ENCODE peak calls at places on chromosomes 13 and 19, in four cellular contexts. D is neural progenitor cell, V is astrocyte, U is PC-9. P is an unnamed sample.

GRCh38 chr19:13284929-13285928 is 135.0 kb downstream of the IER2 start:
- DNase-seq in D (no peak), V (no peak), U (no peak), P (no peak)

GRCh38 chr19:54179921-54180452 is 7.0 kb upstream of the TMC4 start:
- DNase-seq in V (peak; percentile 48), U (peak; percentile 65), D (peak; percentile 95), P (peak; percentile 78)

GRCh38 chr19:51158474-51159129 is 16.5 kb downstream of the SIGLEC7 start:
- DNase-seq in U (no peak), V (no peak), D (peak; percentile 69), P (peak; percentile 47)

GRCh38 chr13:71028884-71029283 is 838.1 kb downstream of the DACH1 start:
- DNase-seq in V (no peak), D (no peak), U (no peak), P (no peak)

GRCh38 chr13:107886118-107886517 is 329.2 kb downstream of the LIG4 start:
- DNase-seq in U (no peak), V (no peak), D (no peak), P (no peak)

GRCh38 chr19:2084993-2085720 is 11.0 kb downstream of the MOB3A start:
- DNase-seq in V (peak; percentile 27), U (no peak), D (no peak), P (no peak)

GRCh38 chr13:64488731-64489130 is 2741.4 kb downstream of the PCDH9 start:
- DNase-seq in D (no peak), V (peak; percentile 58), U (no peak), P (no peak)

GRCh38 chr13:29362849-29363604 is 232.5 kb downstream of the SLC7A1 start:
- DNase-seq in U (no peak), D (peak; percentile 78), V (peak; percentile 10), P (peak; percentile 82)

GRCh38 chr13:33207616-33207964 is 78.0 kb downstream of the STARD13 start:
- DNase-seq in D (no peak), V (peak; percentile 78), U (no peak), P (peak; percentile 52)

GRCh38 chr13:23330356-23330755 is 103.1 kb downstream of the SACS start:
- DNase-seq in D (no peak), V (peak; percentile 5), U (no peak), P (no peak)

GRCh38 chr19:39563408-39563807 is 23.4 kb upstream of the EID2 start:
- DNase-seq in D (no peak), U (peak; percentile 68), V (peak; percentile 55), P (no peak)

GRCh38 chr19:54606230-54606629 is 12.8 kb downstream of the LILRA1 start:
- DNase-seq in U (peak; percentile 30), D (no peak), V (no peak), P (no peak)

GRCh38 chr13:25114220-25114619 is 18.3 kb downstream of the PABPC3 start:
- DNase-seq in U (peak; percentile 60), V (peak; percentile 41), D (peak; percentile 83), P (peak; percentile 86)

GRCh38 chr13:25118371-25118770 is 22.4 kb downstream of the PABPC3 start:
- DNase-seq in U (no peak), V (no peak), D (no peak), P (no peak)

GRCh38 chr13:25112856-25113255 is 16.9 kb downstream of the PABPC3 start:
- DNase-seq in V (no peak), D (no peak), U (no peak), P (no peak)

GRCh38 chr13:25117312-25117711 is 21.4 kb downstream of the PABPC3 start:
- DNase-seq in U (no peak), D (no peak), V (no peak), P (no peak)

DNA sequence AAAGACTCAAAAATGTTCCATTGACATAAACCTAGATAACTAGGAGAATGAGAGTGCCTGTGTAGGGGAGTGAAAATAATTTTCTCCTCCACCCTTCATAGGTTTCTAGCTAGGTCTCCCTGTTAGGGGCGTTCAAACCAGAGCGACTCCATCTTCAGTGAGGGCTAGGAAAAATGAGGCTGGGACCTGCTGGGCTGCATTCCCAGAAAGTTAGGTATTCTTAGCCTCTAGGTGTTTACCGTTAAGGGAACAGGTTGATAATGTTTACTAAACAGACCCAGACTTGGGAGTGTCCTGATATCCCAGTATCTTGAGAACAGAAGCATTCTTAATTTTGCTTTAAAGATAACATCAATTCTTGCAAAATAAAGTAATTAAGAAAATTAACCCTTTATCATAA is 20.1 kb downstream of the PABPC3 start:
- DNase-seq in U (peak; percentile 68), V (no peak), D (no peak), P (no peak)
- TF ChIP-seq CTCF in U (no peak), V (no peak), D (no peak), P (no peak)

DNA sequence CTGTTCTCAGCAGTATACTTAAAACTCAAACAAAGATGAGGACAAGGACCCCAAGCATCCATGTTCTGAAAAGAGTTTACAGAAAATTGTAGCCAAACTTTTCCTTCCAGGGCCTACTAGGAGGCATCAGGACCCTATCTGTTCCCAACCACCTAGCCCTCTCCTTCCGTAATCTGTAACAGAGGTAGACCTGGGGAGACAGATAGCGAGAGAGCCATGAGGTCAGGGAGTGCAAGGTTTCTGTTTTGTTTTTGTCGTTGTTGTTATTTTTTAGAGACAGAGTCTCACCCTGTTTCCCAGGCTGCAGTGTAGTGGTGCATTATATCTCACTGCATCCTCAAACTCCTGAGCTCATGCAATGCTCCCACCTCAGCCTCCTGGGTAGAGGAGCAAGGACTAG is 83.9 kb upstream of the POSTN start:
- DNase-seq in D (no peak), U (no peak), V (no peak), P (no peak)
- H3K27ac ChIP-seq in D (no peak overlapping the region), U (no peak overlapping the region), V (peak overlapping the region; percentile 86), P (peak overlapping the region; percentile 33)

DNA sequence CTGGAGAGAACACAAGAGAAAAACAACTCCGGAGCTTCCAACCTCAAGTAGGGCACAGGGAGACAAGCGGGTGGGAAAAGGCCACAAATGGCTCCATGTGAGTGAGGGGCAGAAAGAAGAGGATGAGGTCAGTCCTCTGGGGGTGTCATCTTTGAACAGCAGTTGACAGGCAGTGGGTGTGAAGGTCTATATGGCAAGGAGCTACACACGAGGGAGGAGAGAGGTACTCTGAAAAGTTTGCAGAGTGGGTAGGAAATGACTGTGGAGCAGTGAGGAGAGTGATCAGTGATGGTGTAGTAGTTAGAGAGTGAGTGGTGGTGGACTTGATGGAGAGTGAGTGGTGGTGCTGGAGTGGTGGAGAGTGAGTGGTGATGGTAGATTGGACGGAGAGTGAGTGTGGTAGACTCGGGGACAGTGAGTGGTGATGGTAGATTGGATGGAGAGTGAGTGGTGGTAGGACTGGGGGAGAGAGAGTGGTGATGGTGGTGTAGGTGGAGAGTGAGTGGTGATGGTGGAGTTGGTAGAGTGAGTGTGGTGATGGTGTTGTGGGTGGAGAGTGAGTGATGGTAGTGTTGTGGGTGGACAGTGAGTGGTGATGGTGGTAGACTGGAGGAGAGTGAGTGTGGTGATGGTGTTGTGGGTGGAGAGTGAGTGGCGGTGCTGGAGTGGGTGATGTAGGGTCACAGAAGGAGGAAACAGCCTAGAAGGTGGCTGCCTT is 4.0 kb downstream of the TFDP1 start:
- DNase-seq in D (no peak), U (no peak), V (no peak), P (no peak)
- H4K20me1 ChIP-seq in D (peaks cover 63% of the 10 kb centered on the region), U (peaks cover 44% of the 10 kb centered on the region), V (peaks cover 72% of the 10 kb centered on the region), P (peaks cover 24% of the 10 kb centered on the region)

GRCh38 chr19:49801401-49801888 is 11.6 kb downstream of the FUZ start:
- DNase-seq in D (no peak), U (no peak), V (no peak), P (no peak)

GRCh38 chr19:49800771-49801170 is 12.3 kb downstream of the FUZ start:
- DNase-seq in U (no peak), D (no peak), V (no peak), P (no peak)

GRCh38 chr19:49803529-49803856 is 9.6 kb downstream of the FUZ start:
- DNase-seq in U (no peak), V (no peak), D (no peak), P (no peak)

GRCh38 chr19:49802836-49803528 is 10.1 kb downstream of the FUZ start:
- DNase-seq in V (no peak), U (no peak), D (no peak), P (no peak)

DNA sequence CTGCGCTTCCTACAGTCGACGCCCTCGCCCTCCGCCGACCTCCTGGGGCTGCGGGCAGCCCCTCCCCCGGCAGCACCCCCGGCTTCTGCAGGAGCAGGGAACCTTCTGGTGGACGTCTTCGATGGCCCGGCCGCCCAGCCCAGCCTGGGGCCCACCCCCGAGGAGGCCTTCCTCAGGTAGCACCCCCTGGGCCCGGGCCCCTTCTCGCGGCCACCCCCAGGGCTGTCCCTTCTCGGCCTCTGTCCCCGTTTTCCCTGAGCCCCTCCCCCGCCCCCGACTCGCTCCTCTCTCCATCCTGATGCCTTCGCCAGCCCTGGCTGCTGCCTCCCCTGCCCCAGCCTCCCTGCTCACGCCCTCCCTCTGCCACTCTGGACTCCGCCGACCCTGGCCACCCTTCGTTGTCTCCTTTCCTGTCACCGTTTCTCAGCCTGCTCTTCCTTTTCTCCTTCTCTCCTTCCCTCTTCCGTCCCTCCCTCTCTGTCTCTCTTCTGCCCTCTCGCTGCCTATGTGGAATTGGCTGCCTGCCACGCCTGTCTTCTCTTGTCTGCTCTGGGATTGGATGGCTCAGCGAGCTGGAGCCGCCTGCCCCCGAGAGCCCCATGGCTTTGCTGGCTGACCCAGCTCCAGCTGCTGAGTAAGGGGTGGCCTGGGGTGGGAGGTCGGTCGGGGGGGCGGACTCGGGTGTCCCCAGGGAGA is 11.0 kb downstream of the FUZ start:
- DNase-seq in V (peak; percentile 73), U (no peak), D (peak; percentile 84), P (peak; percentile 87)
- TF ChIP-seq CTCF in V (no peak), U (no peak), D (peak; percentile 11), P (peak; percentile 26)

GRCh38 chr13:110236431-110236830 is 70.5 kb downstream of the COL4A1 start:
- DNase-seq in U (no peak), D (no peak), V (no peak), P (no peak)

GRCh38 chr13:110236831-110237261 is 70.1 kb downstream of the COL4A1 start:
- DNase-seq in V (no peak), U (no peak), D (no peak), P (no peak)

GRCh38 chr13:110239280-110240120 is 67.5 kb downstream of the COL4A1 start:
- DNase-seq in U (no peak), V (no peak), D (no peak), P (no peak)

GRCh38 chr13:110238795-110239194 is 68.2 kb downstream of the COL4A1 start:
- DNase-seq in V (no peak), U (no peak), D (no peak), P (no peak)

GRCh38 chr13:110237895-110238294 is 69.1 kb downstream of the COL4A1 start:
- DNase-seq in U (no peak), D (no peak), V (no peak), P (no peak)
- H3K27ac ChIP-seq in U (no peak overlapping the region), D (no peak overlapping the region), V (no peak overlapping the region), P (no peak overlapping the region)

DNA sequence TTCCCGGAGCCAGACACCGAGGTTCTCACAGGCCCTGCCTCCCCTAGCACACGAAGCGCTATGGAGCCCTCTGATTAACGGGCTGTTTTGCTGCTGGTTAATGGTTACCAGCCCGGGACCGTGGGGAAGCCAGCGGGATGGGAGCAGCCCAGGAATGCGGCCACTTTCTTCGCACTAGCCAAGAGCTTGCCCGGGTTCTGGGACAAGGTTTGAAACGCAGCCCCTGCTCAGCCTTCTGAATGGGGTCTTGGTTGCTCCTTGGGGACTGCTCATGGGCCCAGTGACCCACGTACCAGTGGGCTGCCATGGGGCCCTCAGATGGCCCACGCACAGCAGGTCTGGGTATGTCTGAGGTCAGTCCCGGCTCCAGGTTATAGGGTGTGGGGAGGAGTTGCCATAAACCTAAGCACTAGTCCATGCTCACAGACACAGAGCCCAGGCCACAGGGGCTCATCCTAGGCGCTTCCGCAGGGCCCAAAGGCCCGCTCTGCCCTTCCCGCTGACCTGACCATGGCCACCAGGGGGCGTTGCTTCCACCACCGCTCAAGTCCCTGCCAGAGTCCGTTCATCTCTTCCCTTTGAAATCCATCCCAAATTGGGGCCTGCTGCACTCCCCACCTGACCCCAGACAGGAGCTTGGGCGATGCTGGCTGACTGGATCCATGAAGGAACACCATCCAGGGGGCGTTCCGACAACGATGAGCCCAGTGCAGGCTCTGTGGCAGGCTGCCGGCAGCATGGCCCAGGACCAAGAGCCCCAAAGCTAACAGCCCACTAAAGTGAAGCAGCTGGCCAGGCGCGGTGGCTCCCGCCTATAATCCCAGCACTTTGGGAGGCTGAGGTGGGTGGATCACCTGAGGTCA is 31.5 kb upstream of the ISYNA1 start:
- DNase-seq in V (no peak), U (no peak), D (peak; percentile 82), P (peak; percentile 79)
- H4K20me1 ChIP-seq in V (peaks cover 97% of the 10 kb centered on the region), U (peaks cover 51% of the 10 kb centered on the region), D (peaks cover 51% of the 10 kb centered on the region), P (peaks cover 26% of the 10 kb centered on the region)